ENCODE peak calls at places on chromosomes 3 and 15, in five cellular contexts. M, N, O, V and J are unnamed samples.
A peak's percentile ranks its signal among the peaks of the same experiment; 100 is the strongest.

GRCh38 chr3:161430307-161430706 is 59.0 kb upstream of the SPTSSB start:
- DNase-seq in V (no peak), M (peak; percentile 55), N (no peak), O (no peak), J (no peak)

GRCh38 chr3:183249006-183249718 is 3.9 kb upstream of the B3GNT5 start:
- DNase-seq in M (no peak), N (no peak), O (no peak), V (no peak), J (no peak)

GRCh38 chr3:50675179-50676030 is 678 bp downstream of the DOCK3 start:
- DNase-seq in O (no peak), N (peak; percentile 55), M (no peak), V (peak; percentile 39), J (peak; percentile 22)

GRCh38 chr3:4407941-4408340 is 59.1 kb downstream of the SUMF1 start:
- DNase-seq in M (no peak), V (no peak), N (no peak), O (no peak), J (no peak)

GRCh38 chr3:13040381-13041074 is 32.7 kb downstream of the IQSEC1 start:
- DNase-seq in O (no peak), V (peak; percentile 41), M (no peak), N (no peak), J (peak; percentile 28)

GRCh38 chr3:64388886-64389285 is 163.6 kb upstream of the PRICKLE2 start:
- DNase-seq in V (no peak), N (no peak), M (no peak), O (no peak), J (no peak)

GRCh38 chr3:5056005-5056391 is 66.1 kb upstream of the ARL8B start:
- DNase-seq in N (no peak), O (no peak), M (no peak), V (no peak), J (no peak)

GRCh38 chr3:181703701-181704420 is 7.9 kb upstream of the SOX2 start:
- DNase-seq in N (no peak), O (no peak), M (no peak), V (no peak), J (no peak)

GRCh38 chr3:43770426-43771103 is 79.8 kb downstream of the ABHD5 start:
- DNase-seq in V (peak; percentile 69), M (no peak), N (peak; percentile 81), O (peak; percentile 79), J (peak; percentile 98)

GRCh38 chr3:49867871-49868321 is 1.8 kb downstream of the CAMKV start:
- DNase-seq in V (no peak), O (peak; percentile 25), M (peak; percentile 27), N (no peak), J (peak; percentile 62)

GRCh38 chr3:11434017-11434526 is 161.9 kb downstream of the ATG7 start:
- DNase-seq in N (peak; percentile 63), M (no peak), V (peak; percentile 15), O (no peak), J (no peak)

GRCh38 chr3:49465269-49466034 is 4.6 kb upstream of the DAG1 start:
- DNase-seq in N (peak; percentile 37), O (no peak), V (no peak), M (peak; percentile 91), J (peak; percentile 70)

GRCh38 chr3:57706462-57706861 is 13.6 kb upstream of the DENND6A start:
- DNase-seq in V (no peak), N (no peak), M (no peak), O (peak; percentile 72), J (no peak)

GRCh38 chr3:42166214-42166613 is 75.1 kb downstream of the TRAK1 start:
- DNase-seq in V (peak; percentile 38), O (no peak), M (no peak), N (no peak), J (no peak)

GRCh38 chr15:48625126-48625525 is 20.4 kb downstream of the FBN1 start:
- DNase-seq in M (no peak), V (no peak), O (no peak), N (no peak), J (no peak)

GRCh38 chr15:90889736-90890456 is 5.6 kb downstream of the FES start:
- DNase-seq in O (no peak), M (no peak), N (no peak), V (no peak), J (no peak)

GRCh38 chr15:96325579-96326331 is 4.7 kb upstream of the NR2F2 start:
- DNase-seq in O (peak; percentile 33), M (no peak), V (no peak), N (no peak), J (no peak)

GRCh38 chr3:3170998-3171397 is 8.5 kb downstream of the CRBN start:
- DNase-seq in N (no peak), M (no peak), V (no peak), O (peak; percentile 44), J (peak; percentile 41)

GRCh38 chr3:132288357-132288756 is 28.9 kb upstream of the ACP3 start:
- DNase-seq in V (no peak), M (no peak), O (no peak), N (no peak), J (no peak)

DNA sequence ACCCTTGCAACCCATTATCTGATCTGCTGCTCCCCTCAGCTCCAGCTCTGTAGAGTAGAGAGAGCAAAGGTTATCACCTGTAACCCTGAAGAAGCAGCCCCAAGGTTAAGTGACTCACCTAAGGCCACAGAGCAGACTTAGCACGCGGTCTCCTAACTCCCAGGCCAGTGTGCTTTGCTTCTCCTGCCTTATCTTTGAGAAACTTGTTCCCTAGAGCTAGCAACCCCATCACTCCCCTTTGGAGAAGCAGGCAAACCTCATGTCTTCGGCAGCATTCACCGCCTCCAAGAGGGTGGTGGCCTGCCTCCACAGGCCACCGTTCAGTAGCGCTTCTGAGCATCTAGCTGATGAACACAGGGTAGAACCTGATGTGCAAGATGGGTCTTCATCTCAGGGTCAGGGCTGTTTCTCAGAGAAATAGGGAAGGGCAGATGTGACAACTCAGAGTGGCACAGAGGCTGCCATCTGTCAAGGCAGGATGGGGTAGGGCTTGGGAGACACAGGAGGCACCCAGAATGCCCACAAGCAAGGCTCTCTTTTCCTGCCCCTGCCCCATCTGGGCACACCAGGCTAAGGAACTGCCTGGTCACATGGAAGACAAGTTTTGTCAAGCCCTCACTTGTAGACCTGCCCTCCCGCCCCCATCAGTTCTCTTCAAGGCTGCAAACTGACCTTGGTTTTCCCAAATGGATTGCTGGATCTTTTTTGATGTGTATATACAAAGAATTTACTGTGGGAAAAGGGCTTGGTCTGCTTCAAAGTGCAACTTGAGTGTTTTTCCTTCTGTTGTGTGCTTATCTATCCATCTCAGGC is 34.9 kb upstream of the CLK3 start:
- DNase-seq in N (peak; percentile 7), V (no peak), O (no peak), M (no peak), J (no peak)
- TF ChIP-seq POLR2A in N (no peak), V (no peak), O (no peak), M (no peak), J (no peak)

GRCh38 chr3:120678331-120678845 is 3.7 kb downstream of the HGD start:
- DNase-seq in O (peak; percentile 90), N (peak; percentile 26), M (peak; percentile 96), V (peak; percentile 70), J (peak; percentile 9)
- TF ChIP-seq POLR2A in O (no peak), N (no peak), M (peak; percentile 70), V (no peak), J (no peak)

GRCh38 chr3:191628561-191628960 is 167.6 kb downstream of the PYDC2 start:
- DNase-seq in O (no peak), M (no peak), N (no peak), V (no peak), J (no peak)
- TF ChIP-seq POLR2A in O (no peak), M (no peak), N (no peak), V (no peak), J (no peak)

GRCh38 chr15:47588968-47589367 is 128.3 kb upstream of the SEMA6D start:
- DNase-seq in N (no peak), V (no peak), M (no peak), O (no peak), J (no peak)
- TF ChIP-seq POLR2A in N (no peak), V (no peak), M (no peak), O (no peak), J (no peak)

GRCh38 chr3:163138258-163138657 is 1641.7 kb downstream of the OTOL1 start:
- DNase-seq in V (no peak), N (no peak), O (no peak), M (no peak), J (no peak)
- TF ChIP-seq POLR2A in V (no peak), N (no peak), O (no peak), M (no peak), J (no peak)

DNA sequence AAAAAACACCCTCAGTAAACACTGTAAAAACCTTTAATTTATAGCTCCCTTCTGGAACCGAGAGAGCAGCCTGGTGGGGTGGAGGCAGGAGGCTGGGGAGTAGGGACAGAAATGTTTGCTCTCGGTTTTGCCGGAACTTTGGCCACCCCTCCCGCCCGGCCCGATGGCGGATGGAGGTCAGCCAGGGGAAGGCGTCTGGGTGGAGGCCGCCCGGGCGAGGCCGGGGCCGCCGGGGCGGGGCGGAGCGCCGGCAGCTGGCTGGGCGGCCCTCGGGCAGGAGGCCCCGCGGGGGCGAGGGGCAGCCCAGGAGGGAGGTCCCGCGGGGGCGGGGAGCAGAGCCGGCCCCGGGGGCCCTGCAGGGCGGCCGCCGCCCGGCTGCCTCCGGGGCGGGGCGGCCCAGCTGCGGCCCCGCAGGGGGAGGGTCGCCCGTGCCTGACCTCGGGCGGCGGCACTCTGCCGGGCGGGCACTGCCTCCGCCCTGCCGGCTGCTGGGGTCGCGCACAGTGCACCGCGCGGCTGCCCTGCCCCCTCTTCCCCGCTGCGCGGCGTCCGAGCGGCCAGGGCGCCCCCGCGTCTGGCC is 829 bp upstream of the SKIL start:
- DNase-seq in O (peak; percentile 84), V (peak; percentile 89), M (peak; percentile 83), N (peak; percentile 92), J (peak; percentile 91)
- TF ChIP-seq POLR2A in O (peak; percentile 27), V (peak; percentile 66), M (no peak), N (no peak), J (peak; percentile 9)

GRCh38 chr3:108136888-108137814 is 46.3 kb upstream of the CD47 start:
- DNase-seq in O (no peak), M (no peak), N (no peak), V (no peak), J (no peak)
- TF ChIP-seq POLR2A in O (no peak), M (no peak), N (no peak), V (no peak), J (no peak)

GRCh38 chr15:66982250-66982649 is 83.2 kb upstream of the SMAD3 start:
- DNase-seq in M (no peak), N (no peak), V (no peak), O (no peak), J (no peak)
- TF ChIP-seq POLR2A in M (no peak), N (no peak), V (no peak), O (no peak), J (no peak)

GRCh38 chr3:18121020-18121419 is 304.1 kb downstream of the SATB1 start:
- DNase-seq in V (no peak), N (no peak), O (no peak), M (no peak), J (no peak)
- TF ChIP-seq POLR2A in V (no peak), N (no peak), O (no peak), M (no peak), J (no peak)

GRCh38 chr3:119677641-119677934 is 382 bp upstream of the COX17 start:
- DNase-seq in N (no peak), O (no peak), V (no peak), M (no peak), J (no peak)

GRCh38 chr3:119679874-119680273 is 2.7 kb upstream of the COX17 start:
- DNase-seq in N (no peak), V (no peak), M (no peak), O (no peak), J (peak; percentile 13)

GRCh38 chr3:119676020-119676419 is 1.2 kb downstream of the COX17 start:
- DNase-seq in O (no peak), M (no peak), N (no peak), V (no peak), J (no peak)

GRCh38 chr3:119675188-119675874 is 1.9 kb downstream of the COX17 start:
- DNase-seq in N (no peak), V (no peak), O (no peak), M (no peak), J (peak; percentile 27)

GRCh38 chr3:119676771-119677640 is at the start of gene COX17:
- DNase-seq in O (peak; percentile 96), V (peak; percentile 98), N (peak; percentile 96), M (peak; percentile 97), J (peak; percentile 95)
- TF ChIP-seq POLR2A in O (peak; percentile 54), V (peak; percentile 82), N (peak; percentile 74), M (peak; percentile 61), J (peak; percentile 89)